ENCODE peak calls at places on chromosome 1, in seven cellular contexts. P is AG10803; I is psoas muscle; S is cardiac muscle cell; C is esophagus squamous epithelium; L is mesothelial cell of epicardium; X is CD8-positive, alpha-beta T cell. G is an unnamed sample.

GRCh38 chr1:5896706-5897105 is 95.5 kb downstream of the NPHP4 start:
- DNase-seq in S (no peak), C (no peak), I (peak; percentile 10), P (no peak), L (no peak), X (no peak), G (no peak)

GRCh38 chr1:218479436-218480115 is 134.4 kb downstream of the TGFB2 start:
- DNase-seq in C (no peak), S (peak; percentile 83), X (no peak), I (no peak), P (peak; percentile 95), L (no peak), G (no peak)

GRCh38 chr1:152143147-152143845 is 15.7 kb downstream of the RPTN start:
- DNase-seq in I (no peak), C (no peak), P (no peak), S (no peak), X (no peak), L (no peak), G (no peak)

GRCh38 chr1:66315675-66316074 is 218.3 kb upstream of the SGIP1 start:
- DNase-seq in S (no peak), P (no peak), X (no peak), L (no peak), I (no peak), C (no peak), G (no peak)

GRCh38 chr1:67308136-67308535 is 463 bp downstream of the IL12RB2 start:
- DNase-seq in L (no peak), S (no peak), X (no peak), P (no peak), C (no peak), I (no peak), G (no peak)

GRCh38 chr1:223674119-223674890 is 8.8 kb upstream of the CAPN8 start:
- DNase-seq in X (no peak), C (no peak), S (no peak), I (no peak), L (no peak), P (no peak), G (no peak)

GRCh38 chr1:9473032-9473792 is 66.1 kb upstream of the SLC25A33 start:
- DNase-seq in L (no peak), C (no peak), S (peak; percentile 89), P (peak; percentile 88), X (no peak), I (peak; percentile 92), G (peak; percentile 36)

GRCh38 chr1:10615932-10616671 is 141.4 kb downstream of the PEX14 start:
- DNase-seq in X (no peak), P (no peak), I (no peak), S (no peak), L (no peak), C (no peak), G (no peak)

GRCh38 chr1:158246650-158247049 is 7.6 kb upstream of the CD1A start:
- DNase-seq in L (no peak), S (peak; percentile 21), P (no peak), X (no peak), I (no peak), C (no peak), G (no peak)

GRCh38 chr1:66295821-66296220 is 238.1 kb upstream of the SGIP1 start:
- DNase-seq in X (no peak), I (no peak), L (no peak), S (no peak), C (no peak), P (no peak), G (no peak)

GRCh38 chr1:228084797-228085196 is 2.3 kb downstream of the ARF1 start:
- DNase-seq in C (no peak), L (no peak), X (no peak), S (no peak), I (peak; percentile 15), P (no peak), G (no peak)

GRCh38 chr1:41388517-41388916 is 27.3 kb downstream of the FOXO6 start:
- DNase-seq in I (no peak), C (no peak), L (no peak), X (no peak), P (no peak), S (no peak), G (no peak)

GRCh38 chr1:206521694-206522402 is 14.5 kb downstream of the RASSF5 start:
- DNase-seq in P (no peak), S (no peak), I (no peak), C (no peak), X (no peak), L (no peak), G (no peak)

GRCh38 chr1:8348056-8348776 is 30.3 kb downstream of the SLC45A1 start:
- DNase-seq in S (no peak), C (no peak), P (no peak), L (no peak), I (no peak), X (no peak), G (no peak)

GRCh38 chr1:115465802-115466363 is 127.8 kb upstream of the NGF start:
- DNase-seq in P (no peak), L (no peak), I (no peak), S (no peak), X (no peak), C (no peak), G (no peak)

GRCh38 chr1:84720275-84720780 is 30.1 kb upstream of the SSX2IP start:
- DNase-seq in L (no peak), X (no peak), C (no peak), S (no peak), I (no peak), P (no peak), G (no peak)

GRCh38 chr1:70188522-70188921 is 16.9 kb downstream of the LRRC40 start:
- DNase-seq in C (no peak), I (no peak), S (no peak), X (no peak), L (no peak), P (no peak), G (no peak)

GRCh38 chr1:233294991-233295774 is at the start of gene PCNX2:
- DNase-seq in I (no peak), X (peak; percentile 64), S (peak; percentile 55), C (peak; percentile 22), P (peak; percentile 60), L (peak; percentile 22), G (no peak)

GRCh38 chr1:59367269-59368006 is 70.5 kb downstream of the FGGY start:
- DNase-seq in X (no peak), L (no peak), I (peak; percentile 81), P (peak; percentile 98), C (no peak), S (peak; percentile 98), G (no peak)

GRCh38 chr1:167650266-167651160 is 20.5 kb downstream of the RCSD1 start:
- DNase-seq in X (no peak), P (no peak), C (no peak), L (no peak), S (no peak), I (no peak), G (no peak)

GRCh38 chr1:89660086-89660946 is 27.4 kb downstream of the LRRC8C start:
- DNase-seq in I (no peak), P (peak; percentile 51), L (no peak), C (no peak), S (no peak), X (no peak), G (no peak)

GRCh38 chr1:117061986-117062415 is 1.9 kb downstream of the TTF2 start:
- DNase-seq in I (no peak), P (peak; percentile 51), C (no peak), S (peak; percentile 82), X (no peak), L (no peak), G (no peak)

GRCh38 chr1:117695796-117696505 is 90.1 kb downstream of the TENT5C start:
- DNase-seq in P (peak; percentile 97), C (no peak), I (no peak), S (peak; percentile 89), X (no peak), L (no peak), G (no peak)

GRCh38 chr1:202329891-202330290 is 11.8 kb downstream of the UBE2T start:
- DNase-seq in C (no peak), S (no peak), L (no peak), P (no peak), X (no peak), I (no peak), G (no peak)
- TF ChIP-seq CTCF in C (no peak), S (peak; percentile 5), L (no peak), P (no peak), X (no peak), I (no peak), G (no peak)

GRCh38 chr1:20964540-20965484 is 177.7 kb upstream of the HP1BP3 start:
- DNase-seq in P (no peak), X (no peak), I (no peak), S (no peak), C (no peak), L (no peak), G (no peak)
- TF ChIP-seq CTCF in P (no peak), X (no peak), I (no peak), S (no peak), C (no peak), L (no peak), G (no peak)

DNA sequence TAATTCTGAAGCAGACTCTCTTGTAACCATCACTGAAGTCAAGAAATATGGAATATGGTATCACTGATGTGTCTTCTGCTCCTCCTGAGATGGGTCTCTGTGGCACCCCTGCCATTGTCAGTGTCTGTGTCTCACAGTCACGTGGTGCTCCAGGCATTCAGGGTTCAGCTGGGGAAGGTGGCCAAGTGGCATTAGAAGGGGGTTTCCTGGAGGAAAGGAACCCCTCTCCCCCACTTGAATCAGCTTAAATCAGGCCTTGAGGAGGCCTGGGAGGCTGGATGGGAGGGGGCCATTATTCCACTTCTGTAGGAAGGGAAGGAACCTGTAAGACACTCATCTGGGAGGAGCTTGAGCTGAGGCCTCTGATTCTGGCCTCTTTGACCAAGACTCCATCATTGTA is 20.5 kb downstream of the CYP4B1 start:
- DNase-seq in L (no peak), C (no peak), S (no peak), P (no peak), I (no peak), X (no peak), G (no peak)
- TF ChIP-seq CTCF in L (no peak), C (no peak), S (no peak), P (no peak), I (no peak), X (no peak), G (no peak)

GRCh38 chr1:29698626-29699025 is 462.3 kb downstream of the PTPRU start:
- DNase-seq in X (no peak), P (no peak), S (no peak), I (peak; percentile 28), C (no peak), L (no peak), G (no peak)

GRCh38 chr1:29696656-29697390 is 460.5 kb downstream of the PTPRU start:
- DNase-seq in C (no peak), P (no peak), I (no peak), X (no peak), S (no peak), L (no peak), G (no peak)

GRCh38 chr1:29695809-29696208 is 459.5 kb downstream of the PTPRU start:
- DNase-seq in P (no peak), X (no peak), I (no peak), L (no peak), C (no peak), S (no peak), G (no peak)

GRCh38 chr1:29697391-29697780 is 461.1 kb downstream of the PTPRU start:
- DNase-seq in C (no peak), L (no peak), S (no peak), P (no peak), X (no peak), I (peak; percentile 12), G (no peak)

DNA sequence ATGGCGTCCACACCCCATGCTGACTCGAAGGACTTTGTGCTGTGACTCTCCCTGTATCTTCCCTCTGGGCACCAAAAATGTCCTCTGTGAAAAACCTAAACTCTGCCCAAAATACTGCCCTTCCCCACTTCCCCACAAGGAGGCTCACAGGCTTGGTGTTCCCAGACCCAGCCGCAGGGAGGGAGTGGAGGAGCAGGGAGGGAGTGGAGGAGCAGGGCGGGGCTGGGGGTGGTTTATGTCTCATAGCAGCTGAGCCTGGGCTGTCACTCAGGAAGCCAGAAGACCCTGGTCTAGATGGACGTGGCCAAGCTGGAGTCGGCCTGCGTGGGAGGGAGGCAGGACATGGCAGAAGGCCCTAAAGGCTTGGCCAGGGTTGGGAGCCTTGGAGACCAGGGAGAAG is 461.7 kb downstream of the PTPRU start:
- DNase-seq in I (peak; percentile 48), X (no peak), S (peak; percentile 82), L (no peak), C (no peak), P (peak; percentile 63), G (no peak)
- TF ChIP-seq CTCF in I (no peak), X (no peak), S (peak; percentile 81), L (peak; percentile 60), C (no peak), P (peak; percentile 79), G (no peak)